ENCODE peak calls at places on chromosomes 4 and X, in five cellular contexts. D is colonic mucosa, P is neuronal stem cell, M is HCT116, G is left lung. H is an unnamed sample.

GRCh38 chr4:99390060-99390459 is 37.5 kb upstream of the ADH1C start:
- DNase-seq in M (no peak), P (no peak), D (no peak), G (no peak), H (no peak)

GRCh38 chrX:126237524-126237923 is 71.4 kb upstream of the DCAF12L2 start:
- DNase-seq in G (peak; percentile 35), D (no peak), P (no peak), M (no peak), H (peak; percentile 6)

GRCh38 chr4:143558823-143559756 is 45.6 kb downstream of the SMARCA5 start:
- DNase-seq in M (no peak), D (peak; percentile 85), G (peak; percentile 86), P (no peak), H (peak; percentile 83)

GRCh38 chr4:47913858-47914218 is 545 bp downstream of the NFXL1 start:
- DNase-seq in M (no peak), D (peak; percentile 63), G (peak; percentile 89), P (no peak), H (peak; percentile 65)

GRCh38 chrX:132532955-132533354 is 44.1 kb upstream of the MBNL3 start:
- DNase-seq in P (no peak), G (no peak), D (no peak), M (no peak), H (no peak)

GRCh38 chr4:163558539-163559044 is 64.1 kb downstream of the TMA16 start:
- DNase-seq in M (no peak), P (no peak), G (no peak), D (no peak), H (no peak)

GRCh38 chr4:15913631-15913970 is 24.9 kb downstream of the FGFBP1 start:
- DNase-seq in M (peak; percentile 49), D (no peak), G (no peak), P (no peak), H (no peak)

GRCh38 chr4:154507170-154507569 is 15.6 kb upstream of the DCHS2 start:
- DNase-seq in M (no peak), D (no peak), P (no peak), G (no peak), H (no peak)

GRCh38 chrX:22134681-22135080 is 102.6 kb downstream of the PHEX start:
- DNase-seq in G (no peak), M (no peak), D (no peak), P (no peak), H (no peak)

GRCh38 chrX:5086388-5086787 is 1142.3 kb downstream of the NLGN4X start:
- DNase-seq in G (no peak), D (no peak), P (no peak), M (no peak), H (no peak)

GRCh38 chr4:176845636-176846035 is 52.9 kb upstream of the VEGFC start:
- DNase-seq in G (no peak), M (no peak), P (no peak), D (no peak), H (no peak)

GRCh38 chrX:23902419-23902818 is 5.3 kb downstream of the APOO start:
- DNase-seq in M (no peak), P (no peak), G (no peak), D (no peak), H (peak; percentile 53)

GRCh38 chrX:50470103-50471031 is at the start of gene DGKK:
- DNase-seq in D (no peak), M (no peak), G (peak; percentile 28), P (peak; percentile 68), H (peak; percentile 81)

GRCh38 chr4:84483738-84484137 is 15.4 kb downstream of the NKX6-1 start:
- DNase-seq in D (no peak), M (no peak), P (no peak), G (no peak), H (peak; percentile 33)

GRCh38 chr4:5638316-5638715 is 70.0 kb downstream of the EVC2 start:
- DNase-seq in D (no peak), P (no peak), M (no peak), G (no peak), H (no peak)

GRCh38 chr4:8495803-8496202 is 55.2 kb downstream of the TRMT44 start:
- DNase-seq in D (no peak), P (no peak), G (no peak), M (no peak), H (peak; percentile 68)

GRCh38 chr4:3708611-3709010 is 57.6 kb upstream of the ADRA2C start:
- DNase-seq in M (no peak), P (no peak), D (no peak), G (peak; percentile 37), H (no peak)

GRCh38 chr4:44162538-44163270 is 285.9 kb downstream of the KCTD8 start:
- DNase-seq in M (no peak), D (no peak), P (no peak), G (no peak), H (no peak)

GRCh38 chrX:123803331-123803983 is 56.4 kb upstream of the XIAP start:
- DNase-seq in G (no peak), D (no peak), M (peak; percentile 79), P (peak; percentile 0), H (no peak)

GRCh38 chr4:111037591-111037990 is 414.7 kb upstream of the PITX2 start:
- DNase-seq in M (no peak), P (no peak), G (no peak), D (no peak), H (no peak)

GRCh38 chr4:119139822-119140252 is 4.2 kb downstream of the MYOZ2 start:
- DNase-seq in G (no peak), D (no peak), M (no peak), P (no peak), H (no peak)

GRCh38 chr4:165865995-165866650 is 6.9 kb upstream of the TLL1 start:
- DNase-seq in G (no peak), M (no peak), P (no peak), D (no peak), H (no peak)

GRCh38 chr4:182238355-182238931 is 4.8 kb upstream of the TENM3 start:
- DNase-seq in P (no peak), G (no peak), D (no peak), M (no peak), H (no peak)

GRCh38 chrX:121308276-121308805 is 260.9 kb downstream of the GLUD2 start:
- DNase-seq in P (no peak), G (no peak), D (peak; percentile 16), M (peak; percentile 10), H (peak; percentile 13)

GRCh38 chrX:100731441-100732281 is at the start of gene SYTL4:
- DNase-seq in M (peak; percentile 7), G (peak; percentile 62), D (peak; percentile 59), P (no peak), H (peak; percentile 80)

GRCh38 chrX:11446951-11447350 is 153.7 kb downstream of the AMELX start:
- DNase-seq in P (no peak), M (no peak), D (no peak), G (no peak), H (no peak)

GRCh38 chrX:1391370-1391706 is 575 bp downstream of the SLC25A6 start:
- DNase-seq in G (no peak), P (peak; percentile 87), D (peak; percentile 90), M (no peak), H (peak; percentile 98)

GRCh38 chrX:41890026-41890423 is 33.3 kb downstream of the CASK start:
- DNase-seq in G (no peak), M (no peak), D (no peak), P (no peak), H (no peak)

GRCh38 chr4:79241846-79242245 is 84.0 kb downstream of the NAA11 start:
- DNase-seq in P (no peak), M (peak; percentile 2), D (no peak), G (no peak), H (peak; percentile 25)

GRCh38 chr4:74793757-74794340 is 474 bp downstream of the BTC start:
- DNase-seq in P (peak; percentile 23), G (peak; percentile 89), M (no peak), D (peak; percentile 76), H (peak; percentile 80)

GRCh38 chrX:23386726-23387125 is 52.1 kb downstream of the PTCHD1 start:
- DNase-seq in M (no peak), D (no peak), G (no peak), P (no peak), H (no peak)

GRCh38 chrX:10636337-10636736 is 16.0 kb upstream of the MID1 start:
- DNase-seq in D (peak; percentile 25), M (peak; percentile 59), P (no peak), G (no peak), H (peak; percentile 54)

GRCh38 chrX:29435396-29435795 is 780.0 kb upstream of the MAGEB2 start:
- DNase-seq in D (no peak), P (no peak), M (no peak), G (no peak), H (no peak)

GRCh38 chrX:100864967-100865366 is 9.2 kb downstream of the NOX1 start:
- DNase-seq in M (no peak), P (no peak), G (no peak), D (no peak), H (no peak)

GRCh38 chr4:151202381-151202780 is 74.6 kb upstream of the PRSS48 start:
- DNase-seq in M (no peak), P (no peak), G (no peak), D (no peak), H (no peak)

GRCh38 chrX:22952011-22952410 is 47.7 kb upstream of the DDX53 start:
- DNase-seq in M (no peak), P (no peak), G (no peak), D (no peak), H (peak; percentile 15)

GRCh38 chr4:80126435-80126834 is 53.4 kb upstream of the ANTXR2 start:
- DNase-seq in D (no peak), G (no peak), P (no peak), M (no peak), H (no peak)

DNA sequence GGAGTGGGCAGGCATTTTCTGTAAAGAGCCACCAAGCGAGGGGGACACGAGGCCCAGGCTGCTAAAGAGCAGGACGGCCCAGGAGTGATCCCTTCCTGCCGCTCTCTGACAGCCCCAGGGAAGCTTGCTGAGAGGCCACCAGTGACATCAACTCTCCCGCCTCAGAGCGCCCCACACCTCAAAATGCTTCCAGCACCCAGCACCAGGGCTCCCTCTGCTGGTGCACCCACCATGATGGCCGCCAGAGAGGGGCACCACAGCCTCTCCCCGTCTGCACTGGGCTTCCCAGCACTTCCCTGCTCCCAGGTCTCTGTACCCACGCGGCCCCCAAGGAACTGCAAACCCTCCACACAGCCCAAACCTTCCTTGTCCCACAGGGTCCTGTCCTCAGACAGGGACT is 40.4 kb downstream of the GAK start:
- DNase-seq in G (no peak), M (no peak), D (no peak), P (no peak), H (peak; percentile 93)
- H3K36me3 ChIP-seq in G (no peaks in the 10 kb centered on the region), M (peaks cover 9% of the 10 kb centered on the region), D (no peaks in the 10 kb centered on the region), P (peaks cover 28% of the 10 kb centered on the region), H (peaks cover 2% of the 10 kb centered on the region)

GRCh38 chrX:36721990-36722389 is 286.2 kb upstream of the FAM47C start:
- DNase-seq in M (no peak), D (no peak), G (no peak), P (no peak), H (no peak)
- H3K27me3 ChIP-seq in M (no peaks in the 10 kb centered on the region), D (no peaks in the 10 kb centered on the region), G (no peaks in the 10 kb centered on the region), P (no peaks in the 10 kb centered on the region), H (no peaks in the 10 kb centered on the region)

GRCh38 chr4:21948347-21949072 is at the start of gene KCNIP4:
- DNase-seq in P (peak; percentile 63), D (no peak), M (no peak), G (peak; percentile 72), H (peak; percentile 90)
- H3K4me3 ChIP-seq in P (peak within 1 kb of the TSS; percentile 42), D (peak within 1 kb of the TSS; percentile 28), M (no peak within 1 kb of the TSS), G (no peak within 1 kb of the TSS), H (peak within 1 kb of the TSS; percentile 56)

DNA sequence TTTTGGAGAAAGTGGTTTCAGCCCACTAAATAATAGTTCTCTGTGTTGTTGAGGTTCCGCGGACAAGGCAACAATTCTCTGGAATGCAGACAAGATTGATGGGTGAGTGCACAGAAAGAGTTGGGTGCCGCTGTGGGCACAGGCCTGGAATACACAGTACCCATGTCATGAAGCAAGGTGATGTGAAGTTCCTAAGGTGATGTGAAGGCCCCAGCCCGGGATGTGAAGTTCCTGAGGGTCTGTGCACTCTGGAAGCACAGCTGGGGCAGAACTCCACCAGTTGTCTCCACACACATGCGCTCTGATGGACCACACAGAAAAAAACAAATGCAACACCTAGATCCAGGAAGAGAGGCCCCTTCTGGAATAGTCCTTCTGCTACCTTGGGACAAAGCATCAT is 86.6 kb upstream of the BMPR1B start:
- DNase-seq in M (no peak), G (no peak), P (no peak), D (no peak), H (no peak)
- H3K36me3 ChIP-seq in M (no peaks in the 10 kb centered on the region), G (no peaks in the 10 kb centered on the region), P (no peaks in the 10 kb centered on the region), D (no peaks in the 10 kb centered on the region), H (no peaks in the 10 kb centered on the region)

H was measured in H7.